ENCODE peak calls at places on chromosomes 2 and 18, in eight cellular contexts. One of them, this sample, is unnamed.

GRCh38 chr2:42835577-42836371 is 43.4 kb upstream of the HAAO start:
- DNase-seq in body of pancreas: peak
- DNase-seq in ascending aorta: peak
- DNase-seq in heart left ventricle: no peak
- DNase-seq in NCI-H1092 treated with DMSO at 0.1 percent for 48 hours: no peak
- DNase-seq in A549: peak
- DNase-seq in GM04504: peak
- DNase-seq in left colon: peak
- DNase-seq in this sample: no peak

GRCh38 chr18:55510809-55511208 is 77.2 kb downstream of the TCF4 start:
- DNase-seq in body of pancreas: peak
- DNase-seq in ascending aorta: no peak
- DNase-seq in heart left ventricle: peak
- DNase-seq in NCI-H1092 treated with DMSO at 0.1 percent for 48 hours: no peak
- DNase-seq in A549: no peak
- DNase-seq in GM04504: peak
- DNase-seq in left colon: no peak
- DNase-seq in this sample: no peak

GRCh38 chr2:190327995-190328394 is 8.4 kb upstream of the HIBCH start:
- DNase-seq in body of pancreas: no peak
- DNase-seq in ascending aorta: no peak
- DNase-seq in heart left ventricle: no peak
- DNase-seq in NCI-H1092 treated with DMSO at 0.1 percent for 48 hours: no peak
- DNase-seq in A549: no peak
- DNase-seq in GM04504: no peak
- DNase-seq in left colon: no peak
- DNase-seq in this sample: no peak

GRCh38 chr2:186827426-186827825 is 21.5 kb downstream of the ZSWIM2 start:
- DNase-seq in body of pancreas: no peak
- DNase-seq in ascending aorta: no peak
- DNase-seq in heart left ventricle: no peak
- DNase-seq in NCI-H1092 treated with DMSO at 0.1 percent for 48 hours: no peak
- DNase-seq in A549: no peak
- DNase-seq in GM04504: no peak
- DNase-seq in left colon: no peak
- DNase-seq in this sample: no peak

GRCh38 chr18:59744271-59744721 is 47.1 kb upstream of the CCBE1 start:
- DNase-seq in body of pancreas: no peak
- DNase-seq in ascending aorta: no peak
- DNase-seq in heart left ventricle: no peak
- DNase-seq in NCI-H1092 treated with DMSO at 0.1 percent for 48 hours: no peak
- DNase-seq in A549: peak
- DNase-seq in GM04504: peak
- DNase-seq in left colon: no peak
- DNase-seq in this sample: no peak

GRCh38 chr2:158128168-158128973 is 26.7 kb downstream of the UPP2 start:
- DNase-seq in body of pancreas: peak
- DNase-seq in ascending aorta: no peak
- DNase-seq in heart left ventricle: no peak
- DNase-seq in NCI-H1092 treated with DMSO at 0.1 percent for 48 hours: no peak
- DNase-seq in A549: peak
- DNase-seq in GM04504: no peak
- DNase-seq in left colon: peak
- DNase-seq in this sample: no peak

GRCh38 chr2:71422786-71423185 is 30.6 kb upstream of the DYSF start:
- DNase-seq in body of pancreas: no peak
- DNase-seq in ascending aorta: no peak
- DNase-seq in heart left ventricle: no peak
- DNase-seq in NCI-H1092 treated with DMSO at 0.1 percent for 48 hours: no peak
- DNase-seq in A549: no peak
- DNase-seq in GM04504: no peak
- DNase-seq in left colon: no peak
- DNase-seq in this sample: no peak

GRCh38 chr2:172834881-172835280 is 99.2 kb downstream of the RAPGEF4 start:
- DNase-seq in body of pancreas: no peak
- DNase-seq in ascending aorta: no peak
- DNase-seq in heart left ventricle: no peak
- DNase-seq in NCI-H1092 treated with DMSO at 0.1 percent for 48 hours: peak
- DNase-seq in A549: no peak
- DNase-seq in GM04504: no peak
- DNase-seq in left colon: no peak
- DNase-seq in this sample: peak

GRCh38 chr2:223959688-223960087 is 2.4 kb downstream of the MRPL44 start:
- DNase-seq in body of pancreas: peak
- DNase-seq in ascending aorta: no peak
- DNase-seq in heart left ventricle: peak
- DNase-seq in NCI-H1092 treated with DMSO at 0.1 percent for 48 hours: no peak
- DNase-seq in A549: no peak
- DNase-seq in GM04504: no peak
- DNase-seq in left colon: no peak
- DNase-seq in this sample: no peak

GRCh38 chr2:20650880-20651730 is at the start of gene HS1BP3:
- DNase-seq in body of pancreas: peak
- DNase-seq in ascending aorta: peak
- DNase-seq in heart left ventricle: peak
- DNase-seq in NCI-H1092 treated with DMSO at 0.1 percent for 48 hours: peak
- DNase-seq in A549: peak
- DNase-seq in GM04504: peak
- DNase-seq in left colon: peak
- DNase-seq in this sample: peak

GRCh38 chr2:6917071-6917760 is at the start of gene RNF144A:
- DNase-seq in body of pancreas: peak
- DNase-seq in ascending aorta: peak
- DNase-seq in heart left ventricle: peak
- DNase-seq in NCI-H1092 treated with DMSO at 0.1 percent for 48 hours: peak
- DNase-seq in A549: peak
- DNase-seq in GM04504: peak
- DNase-seq in left colon: peak
- DNase-seq in this sample: peak

GRCh38 chr18:68498185-68498584 is 216.7 kb downstream of the TMX3 start:
- DNase-seq in body of pancreas: no peak
- DNase-seq in ascending aorta: no peak
- DNase-seq in heart left ventricle: no peak
- DNase-seq in NCI-H1092 treated with DMSO at 0.1 percent for 48 hours: no peak
- DNase-seq in A549: no peak
- DNase-seq in GM04504: no peak
- DNase-seq in left colon: no peak
- DNase-seq in this sample: no peak

GRCh38 chr2:196459539-196459938 is 180.0 kb upstream of the CCDC150 start:
- DNase-seq in body of pancreas: no peak
- DNase-seq in ascending aorta: no peak
- DNase-seq in heart left ventricle: no peak
- DNase-seq in NCI-H1092 treated with DMSO at 0.1 percent for 48 hours: no peak
- DNase-seq in A549: no peak
- DNase-seq in GM04504: no peak
- DNase-seq in left colon: no peak
- DNase-seq in this sample: no peak

GRCh38 chr2:113876503-113877387 is 13.1 kb upstream of the ACTR3 start:
- DNase-seq in body of pancreas: peak
- DNase-seq in ascending aorta: no peak
- DNase-seq in heart left ventricle: no peak
- DNase-seq in NCI-H1092 treated with DMSO at 0.1 percent for 48 hours: peak
- DNase-seq in A549: no peak
- DNase-seq in GM04504: no peak
- DNase-seq in left colon: peak
- DNase-seq in this sample: no peak

GRCh38 chr2:200993097-200993496 is 29.6 kb upstream of the ORC2 start:
- DNase-seq in body of pancreas: no peak
- DNase-seq in ascending aorta: no peak
- DNase-seq in heart left ventricle: no peak
- DNase-seq in NCI-H1092 treated with DMSO at 0.1 percent for 48 hours: no peak
- DNase-seq in A549: no peak
- DNase-seq in GM04504: peak
- DNase-seq in left colon: no peak
- DNase-seq in this sample: no peak

GRCh38 chr2:214156971-214157370 is 253.9 kb upstream of the VWC2L start:
- DNase-seq in body of pancreas: no peak
- DNase-seq in ascending aorta: no peak
- DNase-seq in heart left ventricle: no peak
- DNase-seq in NCI-H1092 treated with DMSO at 0.1 percent for 48 hours: no peak
- DNase-seq in A549: no peak
- DNase-seq in GM04504: no peak
- DNase-seq in left colon: no peak
- DNase-seq in this sample: peak

GRCh38 chr18:30280861-30281470 is 761.6 kb downstream of the DSC3 start:
- DNase-seq in body of pancreas: peak
- DNase-seq in ascending aorta: no peak
- DNase-seq in heart left ventricle: no peak
- DNase-seq in NCI-H1092 treated with DMSO at 0.1 percent for 48 hours: peak
- DNase-seq in A549: peak
- DNase-seq in GM04504: peak
- DNase-seq in left colon: no peak
- DNase-seq in this sample: peak

GRCh38 chr18:25093131-25093530 is 258.8 kb downstream of the ZNF521 start:
- DNase-seq in body of pancreas: no peak
- DNase-seq in ascending aorta: no peak
- DNase-seq in heart left ventricle: no peak
- DNase-seq in NCI-H1092 treated with DMSO at 0.1 percent for 48 hours: no peak
- DNase-seq in A549: no peak
- DNase-seq in GM04504: no peak
- DNase-seq in left colon: no peak
- DNase-seq in this sample: no peak

GRCh38 chr2:169141713-169142352 is 72.5 kb downstream of the DHRS9 start:
- DNase-seq in body of pancreas: peak
- DNase-seq in ascending aorta: peak
- DNase-seq in heart left ventricle: peak
- DNase-seq in NCI-H1092 treated with DMSO at 0.1 percent for 48 hours: peak
- DNase-seq in A549: peak
- DNase-seq in GM04504: peak
- DNase-seq in left colon: no peak
- DNase-seq in this sample: peak

GRCh38 chr2:126720031-126720368 is 64.0 kb downstream of the GYPC start:
- DNase-seq in body of pancreas: no peak
- DNase-seq in ascending aorta: no peak
- DNase-seq in heart left ventricle: no peak
- DNase-seq in NCI-H1092 treated with DMSO at 0.1 percent for 48 hours: no peak
- DNase-seq in A549: no peak
- DNase-seq in GM04504: no peak
- DNase-seq in left colon: no peak
- DNase-seq in this sample: no peak

GRCh38 chr2:203714112-203714511 is 7.7 kb downstream of the CD28 start:
- DNase-seq in body of pancreas: no peak
- DNase-seq in ascending aorta: no peak
- DNase-seq in heart left ventricle: no peak
- DNase-seq in NCI-H1092 treated with DMSO at 0.1 percent for 48 hours: no peak
- DNase-seq in A549: no peak
- DNase-seq in GM04504: no peak
- DNase-seq in left colon: no peak
- DNase-seq in this sample: no peak

GRCh38 chr2:54262015-54262765 is 6.2 kb upstream of the TSPYL6 start:
- DNase-seq in body of pancreas: peak
- DNase-seq in ascending aorta: no peak
- DNase-seq in heart left ventricle: no peak
- DNase-seq in NCI-H1092 treated with DMSO at 0.1 percent for 48 hours: no peak
- DNase-seq in A549: no peak
- DNase-seq in GM04504: no peak
- DNase-seq in left colon: no peak
- DNase-seq in this sample: no peak

GRCh38 chr2:215793747-215794595 is 219.4 kb downstream of the MREG start:
- DNase-seq in body of pancreas: peak
- DNase-seq in ascending aorta: peak
- DNase-seq in heart left ventricle: no peak
- DNase-seq in NCI-H1092 treated with DMSO at 0.1 percent for 48 hours: no peak
- DNase-seq in A549: peak
- DNase-seq in GM04504: peak
- DNase-seq in left colon: no peak
- DNase-seq in this sample: no peak

GRCh38 chr2:33090553-33091134 is 143.9 kb downstream of the LTBP1 start:
- DNase-seq in body of pancreas: no peak
- DNase-seq in ascending aorta: no peak
- DNase-seq in heart left ventricle: no peak
- DNase-seq in NCI-H1092 treated with DMSO at 0.1 percent for 48 hours: no peak
- DNase-seq in A549: no peak
- DNase-seq in GM04504: no peak
- DNase-seq in left colon: no peak
- DNase-seq in this sample: no peak

GRCh38 chr2:27206346-27206745 is 5.5 kb upstream of the ATRAID start:
- DNase-seq in body of pancreas: no peak
- DNase-seq in ascending aorta: no peak
- DNase-seq in heart left ventricle: no peak
- DNase-seq in NCI-H1092 treated with DMSO at 0.1 percent for 48 hours: no peak
- DNase-seq in A549: no peak
- DNase-seq in GM04504: no peak
- DNase-seq in left colon: no peak
- DNase-seq in this sample: no peak

GRCh38 chr2:215423928-215424540 is 11.8 kb downstream of the FN1 start:
- DNase-seq in body of pancreas: no peak
- DNase-seq in ascending aorta: no peak
- DNase-seq in heart left ventricle: no peak
- DNase-seq in NCI-H1092 treated with DMSO at 0.1 percent for 48 hours: no peak
- DNase-seq in A549: no peak
- DNase-seq in GM04504: no peak
- DNase-seq in left colon: no peak
- DNase-seq in this sample: no peak

GRCh38 chr18:35514752-35515459 is 17.1 kb upstream of the INO80C start:
- DNase-seq in body of pancreas: no peak
- DNase-seq in ascending aorta: no peak
- DNase-seq in heart left ventricle: no peak
- DNase-seq in NCI-H1092 treated with DMSO at 0.1 percent for 48 hours: no peak
- DNase-seq in A549: no peak
- DNase-seq in GM04504: no peak
- DNase-seq in left colon: no peak
- DNase-seq in this sample: no peak

GRCh38 chr2:72293620-72294019 is 146.0 kb upstream of the CYP26B1 start:
- DNase-seq in body of pancreas: no peak
- DNase-seq in ascending aorta: no peak
- DNase-seq in heart left ventricle: no peak
- DNase-seq in NCI-H1092 treated with DMSO at 0.1 percent for 48 hours: no peak
- DNase-seq in A549: peak
- DNase-seq in GM04504: no peak
- DNase-seq in left colon: no peak
- DNase-seq in this sample: no peak

GRCh38 chr2:55618025-55618648 is 715 bp upstream of the PPP4R3B start:
- DNase-seq in body of pancreas: peak
- DNase-seq in ascending aorta: no peak
- DNase-seq in heart left ventricle: no peak
- DNase-seq in NCI-H1092 treated with DMSO at 0.1 percent for 48 hours: no peak
- DNase-seq in A549: no peak
- DNase-seq in GM04504: peak
- DNase-seq in left colon: no peak
- DNase-seq in this sample: no peak

GRCh38 chr2:174730530-174731018 is 33.7 kb downstream of the CHRNA1 start:
- DNase-seq in body of pancreas: no peak
- DNase-seq in ascending aorta: no peak
- DNase-seq in heart left ventricle: no peak
- DNase-seq in NCI-H1092 treated with DMSO at 0.1 percent for 48 hours: peak
- DNase-seq in A549: no peak
- DNase-seq in GM04504: no peak
- DNase-seq in left colon: no peak
- DNase-seq in this sample: no peak

GRCh38 chr18:44823286-44823685 is 142.6 kb downstream of the SETBP1 start:
- DNase-seq in body of pancreas: no peak
- DNase-seq in ascending aorta: no peak
- DNase-seq in heart left ventricle: no peak
- DNase-seq in NCI-H1092 treated with DMSO at 0.1 percent for 48 hours: no peak
- DNase-seq in A549: peak
- DNase-seq in GM04504: no peak
- DNase-seq in left colon: no peak
- DNase-seq in this sample: no peak

GRCh38 chr2:157875720-157876065 is 437 bp downstream of the ACVR1 start:
- DNase-seq in body of pancreas: peak
- DNase-seq in ascending aorta: peak
- DNase-seq in heart left ventricle: no peak
- DNase-seq in NCI-H1092 treated with DMSO at 0.1 percent for 48 hours: peak
- DNase-seq in A549: no peak
- DNase-seq in GM04504: no peak
- DNase-seq in left colon: peak
- DNase-seq in this sample: no peak

GRCh38 chr2:164868563-164869419 is 27.2 kb upstream of the COBLL1 start:
- DNase-seq in body of pancreas: no peak
- DNase-seq in ascending aorta: no peak
- DNase-seq in heart left ventricle: no peak
- DNase-seq in NCI-H1092 treated with DMSO at 0.1 percent for 48 hours: no peak
- DNase-seq in A549: no peak
- DNase-seq in GM04504: peak
- DNase-seq in left colon: no peak
- DNase-seq in this sample: no peak

GRCh38 chr2:45816273-45816672 is 164.8 kb downstream of the PRKCE start:
- DNase-seq in body of pancreas: peak
- DNase-seq in ascending aorta: no peak
- DNase-seq in heart left ventricle: peak
- DNase-seq in NCI-H1092 treated with DMSO at 0.1 percent for 48 hours: no peak
- DNase-seq in A549: peak
- DNase-seq in GM04504: no peak
- DNase-seq in left colon: no peak
- DNase-seq in this sample: no peak